ENCODE peak calls at places on chromosomes 16 and 17, in four cellular contexts. I is activated gamma-delta T cell treated with Interleukin-2 at 50 U/mL for 16 hours, V is frontal cortex, S is GOT3. E is an unnamed sample.

GRCh38 chr16:53083123-53083522 is 28.3 kb downstream of the CHD9 start:
- DNase-seq in I (no peak), V (no peak), S (no peak), E (no peak)

GRCh38 chr17:54901230-54901847 is 687 bp downstream of the TOM1L1 start:
- DNase-seq in I (no peak), V (no peak), S (no peak), E (no peak)

GRCh38 chr16:63037761-63038562 is 1001.7 kb upstream of the CDH8 start:
- DNase-seq in I (no peak), V (no peak), S (no peak), E (no peak)

GRCh38 chr16:3966681-3967080 is 86.2 kb upstream of the CREBBP start:
- DNase-seq in I (no peak), V (no peak), S (no peak), E (no peak)

GRCh38 chr16:10694830-10695229 is at the start of gene TEKT5:
- DNase-seq in I (no peak), V (no peak), S (no peak), E (no peak)

GRCh38 chr16:24686678-24687077 is 42.8 kb upstream of the TNRC6A start:
- DNase-seq in I (no peak), V (no peak), S (no peak), E (no peak)

GRCh38 chr17:80813318-80813717 is 178.3 kb upstream of the CHMP6 start:
- DNase-seq in I (no peak), V (no peak), S (no peak), E (no peak)

GRCh38 chr17:41717408-41718286 is 5.5 kb downstream of the GAST start:
- DNase-seq in I (no peak), V (no peak), S (no peak), E (no peak)

GRCh38 chr17:81061027-81061426 is 26.1 kb downstream of the BAIAP2 start:
- DNase-seq in I (no peak), V (no peak), S (no peak), E (no peak)

GRCh38 chr17:42706732-42707131 is 24.4 kb downstream of the CNTNAP1 start:
- DNase-seq in I (peak), V (no peak), S (no peak), E (no peak)

GRCh38 chr17:80899402-80900268 is 92.0 kb upstream of the CHMP6 start:
- DNase-seq in I (peak), V (no peak), S (no peak), E (peak)

GRCh38 chr17:17763734-17764133 is 73.1 kb downstream of the SREBF1 start:
- DNase-seq in I (no peak), V (no peak), S (no peak), E (no peak)

GRCh38 chr17:1629647-1630310 is 1.1 kb upstream of the SLC43A2 start:
- DNase-seq in I (peak), V (no peak), S (no peak), E (peak)

GRCh38 chr16:53680756-53681155 is 22.9 kb downstream of the RPGRIP1L start:
- DNase-seq in I (no peak), V (no peak), S (no peak), E (no peak)

GRCh38 chr17:27430882-27431491 is 25.3 kb upstream of the KSR1 start:
- DNase-seq in I (no peak), V (no peak), S (no peak), E (peak)

GRCh38 chr17:46046957-46047356 is 47.9 kb downstream of the STH start:
- DNase-seq in I (no peak), V (no peak), S (no peak), E (no peak)

GRCh38 chr16:21033707-21034106 is 116.9 kb downstream of the DNAH3 start:
- DNase-seq in I (no peak), V (no peak), S (no peak), E (no peak)

GRCh38 chr16:56618138-56618537 is 7.4 kb upstream of the MT1E start:
- DNase-seq in I (no peak), V (no peak), S (no peak), E (no peak)

GRCh38 chr17:76104140-76104895 is 731 bp upstream of the EXOC7 start:
- DNase-seq in I (no peak), V (no peak), S (no peak), E (no peak)

GRCh38 chr17:63439682-63440081 is 6.4 kb downstream of the CYB561 start:
- DNase-seq in I (no peak), V (no peak), S (no peak), E (no peak)

GRCh38 chr16:88060524-88061219 is 109.4 kb downstream of the BANP start:
- DNase-seq in I (no peak), V (no peak), S (no peak), E (no peak)

GRCh38 chr17:31373150-31374082 is 18.1 kb upstream of the RAB11FIP4 start:
- DNase-seq in I (no peak), V (no peak), S (no peak), E (no peak)

GRCh38 chr16:73713817-73714495 is 582.7 kb upstream of the PSMD7 start:
- DNase-seq in I (no peak), V (peak), S (no peak), E (peak)

GRCh38 chr16:67170948-67171649 is 761 bp downstream of the NOL3 start:
- DNase-seq in I (no peak), V (no peak), S (no peak), E (no peak)

GRCh38 chr17:62094175-62094574 is 29.1 kb upstream of the MED13 start:
- DNase-seq in I (no peak), V (no peak), S (no peak), E (no peak)

GRCh38 chr16:72424776-72425175 is 252.8 kb upstream of the PMFBP1 start:
- DNase-seq in I (no peak), V (no peak), S (no peak), E (no peak)

GRCh38 chr17:70527364-70527888 is 358.1 kb downstream of the KCNJ2 start:
- DNase-seq in I (no peak), V (no peak), S (no peak), E (no peak)

GRCh38 chr16:79970551-79971236 is 370.2 kb upstream of the MAF start:
- DNase-seq in I (no peak), V (no peak), S (no peak), E (no peak)

GRCh38 chr17:79788989-79789942 is 7.6 kb downstream of the CBX8 start:
- DNase-seq in I (no peak), V (no peak), S (no peak), E (no peak)

GRCh38 chr17:6713918-6714271 is 726 bp upstream of the SLC13A5 start:
- DNase-seq in I (no peak), V (no peak), S (no peak), E (no peak)

GRCh38 chr16:81446318-81447275 is 2.0 kb downstream of the CMIP start:
- DNase-seq in I (peak), V (no peak), S (no peak), E (no peak)

GRCh38 chr17:68627956-68628355 is 26.8 kb upstream of the FAM20A start:
- DNase-seq in I (no peak), V (no peak), S (no peak), E (no peak)

GRCh38 chr17:63762106-63763078 is 11.0 kb downstream of the CCDC47 start:
- DNase-seq in I (no peak), V (no peak), S (no peak), E (no peak)

GRCh38 chr16:50265260-50265659 is 1.1 kb upstream of the ADCY7 start:
- DNase-seq in I (no peak), V (no peak), S (no peak), E (no peak)

GRCh38 chr17:14755002-14755401 is 454.1 kb downstream of the HS3ST3B1 start:
- DNase-seq in I (no peak), V (no peak), S (no peak), E (no peak)